ENCODE peak calls at places on chromosomes 4 and X, in eight cellular contexts. T, V, Z, U, Y, K, E and Q are unnamed samples.

GRCh38 chrX:6021316-6022091 is 207.2 kb downstream of the NLGN4X start:
- DNase-seq in T (no peak), V (no peak), Z (no peak), U (no peak), Y (no peak), K (peak; percentile 57), E (no peak), Q (no peak)

GRCh38 chrX:71996826-71997225 is 86.2 kb downstream of the NHSL2 start:
- DNase-seq in T (no peak), V (peak; percentile 6), Z (no peak), U (peak; percentile 54), Y (peak; percentile 61), K (peak; percentile 71), E (no peak), Q (no peak)

GRCh38 chr4:76208005-76208765 is 5.4 kb downstream of the SCARB2 start:
- DNase-seq in T (peak; percentile 84), V (peak; percentile 71), Z (peak; percentile 30), U (peak; percentile 86), Y (peak; percentile 73), K (no peak), E (peak; percentile 94), Q (peak; percentile 88)

GRCh38 chrX:29478336-29479069 is 736.9 kb upstream of the MAGEB2 start:
- DNase-seq in T (no peak), V (no peak), Z (no peak), U (no peak), Y (no peak), K (peak; percentile 64), E (peak; percentile 39), Q (no peak)

GRCh38 chrX:19515615-19516105 is 352 bp upstream of the MAP3K15 start:
- DNase-seq in T (no peak), V (no peak), Z (no peak), U (no peak), Y (no peak), K (no peak), E (no peak), Q (no peak)

GRCh38 chr4:132085105-132085504 is 1064.0 kb upstream of the PCDH10 start:
- DNase-seq in T (no peak), V (no peak), Z (no peak), U (no peak), Y (no peak), K (no peak), E (no peak), Q (no peak)

GRCh38 chr4:136400829-136401228 is 1131.5 kb downstream of the PCDH18 start:
- DNase-seq in T (no peak), V (no peak), Z (no peak), U (no peak), Y (no peak), K (peak; percentile 54), E (peak; percentile 4), Q (no peak)

GRCh38 chrX:69029696-69030245 is 135.5 kb downstream of the PJA1 start:
- DNase-seq in T (no peak), V (no peak), Z (no peak), U (no peak), Y (no peak), K (no peak), E (no peak), Q (no peak)

GRCh38 chr4:8304827-8305695 is 35.5 kb downstream of the HTRA3 start:
- DNase-seq in T (peak; percentile 42), V (no peak), Z (no peak), U (no peak), Y (peak; percentile 7), K (no peak), E (no peak), Q (no peak)

GRCh38 chrX:46642145-46642544 is 68.6 kb downstream of the CHST7 start:
- DNase-seq in T (no peak), V (no peak), Z (no peak), U (peak; percentile 17), Y (no peak), K (peak; percentile 12), E (peak; percentile 62), Q (no peak)

GRCh38 chrX:40573763-40574162 is 7.0 kb upstream of the ATP6AP2 start:
- DNase-seq in T (no peak), V (no peak), Z (no peak), U (no peak), Y (no peak), K (no peak), E (peak; percentile 7), Q (no peak)

GRCh38 chr4:107801766-107802211 is 22.9 kb upstream of the SGMS2 start:
- DNase-seq in T (no peak), V (no peak), Z (peak; percentile 66), U (no peak), Y (no peak), K (no peak), E (peak; percentile 29), Q (no peak)

GRCh38 chr4:23476514-23477090 is 413.2 kb downstream of the PPARGC1A start:
- DNase-seq in T (no peak), V (no peak), Z (no peak), U (no peak), Y (no peak), K (no peak), E (no peak), Q (no peak)

GRCh38 chr4:170386974-170387373 is 297.2 kb upstream of the AADAT start:
- DNase-seq in T (no peak), V (no peak), Z (no peak), U (no peak), Y (no peak), K (no peak), E (no peak), Q (no peak)

GRCh38 chr4:161360982-161361381 is 802.8 kb downstream of the FSTL5 start:
- DNase-seq in T (no peak), V (no peak), Z (no peak), U (no peak), Y (no peak), K (no peak), E (no peak), Q (no peak)

GRCh38 chr4:14111730-14112171 is 484.2 kb upstream of the BOD1L1 start:
- DNase-seq in T (no peak), V (peak; percentile 94), Z (no peak), U (no peak), Y (no peak), K (no peak), E (peak; percentile 11), Q (no peak)

GRCh38 chr4:176002007-176002623 is 63.5 kb upstream of the WDR17 start:
- DNase-seq in T (peak; percentile 60), V (no peak), Z (no peak), U (no peak), Y (no peak), K (peak; percentile 73), E (peak; percentile 7), Q (peak; percentile 67)

GRCh38 chrX:48515842-48516241 is 5.8 kb upstream of the EBP start:
- DNase-seq in T (no peak), V (no peak), Z (no peak), U (no peak), Y (no peak), K (no peak), E (no peak), Q (no peak)

GRCh38 chr4:68606240-68606639 is 30.1 kb upstream of the UGT2B17 start:
- DNase-seq in T (no peak), V (no peak), Z (no peak), U (no peak), Y (no peak), K (no peak), E (no peak), Q (no peak)

GRCh38 chr4:7805533-7806079 is 134.1 kb downstream of the AFAP1 start:
- DNase-seq in T (no peak), V (no peak), Z (no peak), U (no peak), Y (no peak), K (peak; percentile 61), E (peak; percentile 84), Q (no peak)

GRCh38 chr4:184444953-184445309 is 29.4 kb downstream of the IRF2 start:
- DNase-seq in T (no peak), V (no peak), Z (no peak), U (no peak), Y (no peak), K (no peak), E (no peak), Q (no peak)

GRCh38 chrX:9788908-9789307 is 2.7 kb downstream of the SHROOM2 start:
- DNase-seq in T (no peak), V (no peak), Z (no peak), U (no peak), Y (no peak), K (no peak), E (peak; percentile 26), Q (no peak)

DNA sequence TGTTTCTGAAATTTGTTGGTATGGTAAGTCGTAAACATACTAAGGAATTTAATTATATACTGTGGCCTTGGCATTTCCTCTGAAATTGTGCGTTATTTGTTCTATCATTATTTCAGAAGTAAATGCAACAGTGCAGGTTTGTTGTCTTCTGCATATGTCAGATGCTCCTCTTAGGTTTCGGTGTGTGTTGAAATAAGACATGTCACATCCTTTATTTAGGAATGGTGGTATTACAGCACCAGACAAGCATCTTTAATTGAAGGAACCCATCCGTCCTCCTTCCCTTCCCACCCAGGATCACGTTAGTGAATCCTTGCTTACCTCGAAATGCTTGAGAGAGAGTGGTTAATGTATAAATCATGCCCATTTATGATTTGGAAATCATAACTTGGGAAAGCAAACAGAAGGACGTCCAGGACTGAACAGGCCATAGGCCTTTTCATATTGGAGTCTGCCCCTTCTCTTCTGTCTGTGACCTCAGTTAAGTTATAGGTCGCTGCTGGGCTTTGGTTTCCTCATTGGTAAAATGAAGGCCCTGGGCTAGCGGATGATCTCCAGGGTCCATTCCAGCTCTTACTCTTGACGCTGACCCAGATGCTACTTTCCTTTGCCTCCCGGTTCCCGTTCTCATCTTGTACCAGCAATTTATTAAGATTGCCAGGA is 134.1 kb downstream of the KLHL8 start:
- DNase-seq in T (no peak), V (no peak), Z (no peak), U (no peak), Y (no peak), K (no peak), E (no peak), Q (no peak)
- TF ChIP-seq CTCF in T (no peak), V (no peak), Z (no peak), U (no peak), Y (no peak), K (no peak), E (no peak), Q (no peak)

DNA sequence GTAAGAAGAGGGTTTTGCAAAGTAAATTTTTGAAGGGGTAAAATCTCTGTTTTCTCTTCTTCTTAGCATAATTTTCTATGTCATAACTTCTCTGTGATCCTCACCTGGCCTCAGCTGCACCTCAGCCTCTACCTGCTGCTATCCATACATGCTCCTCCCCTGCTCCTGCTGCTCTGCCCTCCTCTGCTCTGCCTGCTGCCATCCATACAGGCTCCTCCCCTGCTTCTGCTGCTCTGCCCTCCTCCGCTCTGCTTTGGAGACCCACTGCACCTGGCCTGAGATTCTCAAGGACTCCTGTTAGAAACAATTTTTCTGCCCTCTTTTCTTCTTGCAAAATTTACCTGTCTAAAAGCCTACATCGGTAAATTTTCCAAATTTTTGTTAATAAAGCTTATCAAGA is 388.6 kb upstream of the PITX2 start:
- DNase-seq in T (no peak), V (no peak), Z (no peak), U (no peak), Y (no peak), K (no peak), E (no peak), Q (no peak)
- H3K27me3 ChIP-seq in T (no peaks in the 10 kb centered on the region), V (no peaks in the 10 kb centered on the region), Z (no peaks in the 10 kb centered on the region), U (no peaks in the 10 kb centered on the region), Y (no peaks in the 10 kb centered on the region), K (no peaks in the 10 kb centered on the region), E (no peaks in the 10 kb centered on the region), Q (no peaks in the 10 kb centered on the region)

GRCh38 chrX:80282535-80282934 is 137.7 kb upstream of the TENT5D start:
- DNase-seq in T (no peak), V (no peak), Z (no peak), U (no peak), Y (no peak), K (no peak), E (no peak), Q (no peak)
- TF ChIP-seq CTCF in T (no peak), V (no peak), Z (no peak), U (peak; percentile 17), Y (no peak), K (peak; percentile 44), E (no peak), Q (peak; percentile 32)

GRCh38 chrX:646228-646495 is 15.6 kb downstream of the SHOX start:
- DNase-seq in T (no peak), V (no peak), Z (no peak), U (no peak), Y (no peak), K (no peak), E (no peak), Q (no peak)
- H3K27me3 ChIP-seq in T (peaks cover 43% of the 10 kb centered on the region), V (no peaks in the 10 kb centered on the region), Z (peaks cover 10% of the 10 kb centered on the region), U (peaks cover 40% of the 10 kb centered on the region), Y (no peaks in the 10 kb centered on the region), K (peaks cover 84% of the 10 kb centered on the region), E (no peaks in the 10 kb centered on the region), Q (peaks cover 5% of the 10 kb centered on the region)